ENCODE peak calls at places on chromosomes 7 and 10, in ten cellular contexts. C is cerebellar cortex; Q is effector memory CD8-positive, alpha-beta T cell; J is GM04504; O is T-cell; X is uterus; U is stimulated activated CD4-positive, alpha-beta T cell treated with anti-CD3 and anti-CD28 coated beads, Interleukin-1b, Interleukin-23, amount 100 ng/mL, for 48 hours; B is psoas muscle; K is prostate gland; R is KBM-7. G is an unnamed sample.

GRCh38 chr7:106781007-106781406 is 84.1 kb upstream of the PIK3CG start:
- DNase-seq in C (no peak), Q (no peak), J (no peak), O (no peak), X (no peak), U (no peak), B (no peak), K (no peak), R (no peak), G (no peak)

GRCh38 chr7:135964254-135964653 is 12.9 kb downstream of the MTPN start:
- DNase-seq in C (no peak), Q (no peak), J (no peak), O (no peak), X (no peak), U (no peak), B (no peak), K (no peak), R (no peak), G (no peak)

GRCh38 chr7:50149364-50149763 is 56.3 kb upstream of the ZPBP start:
- DNase-seq in C (no peak), Q (no peak), J (no peak), O (peak), X (no peak), U (no peak), B (no peak), K (no peak), R (no peak), G (no peak)

GRCh38 chr10:122124808-122125207 is 135.8 kb downstream of the TACC2 start:
- DNase-seq in C (no peak), Q (no peak), J (no peak), O (no peak), X (no peak), U (no peak), B (no peak), K (no peak), R (no peak), G (no peak)

GRCh38 chr10:110209399-110209925 is 2.1 kb downstream of the MXI1 start:
- DNase-seq in C (peak), Q (no peak), J (no peak), O (peak), X (peak), U (peak), B (peak), K (peak), R (peak), G (peak)

GRCh38 chr7:128880791-128881457 is 18.3 kb downstream of the ATP6V1F start:
- DNase-seq in C (peak), Q (no peak), J (no peak), O (no peak), X (no peak), U (no peak), B (no peak), K (no peak), R (no peak), G (peak)

GRCh38 chr10:132522521-132523411 is 14.8 kb upstream of the INPP5A start:
- DNase-seq in C (no peak), Q (no peak), J (no peak), O (no peak), X (peak), U (no peak), B (no peak), K (no peak), R (no peak), G (no peak)

GRCh38 chr10:95628786-95629185 is 27.7 kb downstream of the ALDH18A1 start:
- DNase-seq in C (no peak), Q (no peak), J (peak), O (no peak), X (no peak), U (no peak), B (no peak), K (no peak), R (no peak), G (no peak)

GRCh38 chr7:14047709-14048399 is 58.4 kb upstream of the ETV1 start:
- DNase-seq in C (no peak), Q (no peak), J (no peak), O (no peak), X (no peak), U (no peak), B (no peak), K (no peak), R (peak), G (no peak)

GRCh38 chr7:130734525-130735272 is 692 bp upstream of the KLF14 start:
- DNase-seq in C (no peak), Q (no peak), J (no peak), O (no peak), X (no peak), U (no peak), B (no peak), K (no peak), R (peak), G (no peak)

GRCh38 chr7:55969391-55969790 is 5.0 kb downstream of the NIPSNAP2 start:
- DNase-seq in C (no peak), Q (no peak), J (no peak), O (no peak), X (no peak), U (no peak), B (no peak), K (no peak), R (no peak), G (no peak)

G was measured in CD8-positive, alpha-beta memory T cell.